ENCODE peak calls at places on chromosomes 3 and 15, in ten cellular contexts. T is AG04450; D is stomach; Y is neuronal stem cell; O is right atrium auricular region; S is left ventricle myocardium inferior; B is right cardiac atrium; A is CD4-positive, alpha-beta memory T cell; G is body of pancreas; X is GM23248. I is an unnamed sample.

GRCh38 chr3:72661115-72661457 is 187.2 kb downstream of the SHQ1 start:
- DNase-seq in O (peak), B (peak), G (peak), D (peak), S (peak), A (no peak), X (peak), Y (no peak), T (peak), I (no peak)

GRCh38 chr15:48647963-48648362 is 2.5 kb upstream of the FBN1 start:
- DNase-seq in Y (no peak), B (no peak), D (no peak), X (peak), O (no peak), T (no peak), A (no peak), S (no peak), G (no peak), I (no peak)

GRCh38 chr15:72338617-72339321 is 18.8 kb upstream of the CELF6 start:
- DNase-seq in X (peak), O (peak), T (peak), S (no peak), D (no peak), Y (no peak), G (no peak), A (no peak), B (peak), I (no peak)

GRCh38 chr3:64686446-64686908 is 1.3 kb downstream of the ADAMTS9 start:
- DNase-seq in O (peak), T (no peak), G (peak), X (peak), Y (peak), D (peak), A (no peak), S (no peak), B (no peak), I (no peak)

GRCh38 chr15:58203537-58203936 is 65.4 kb downstream of the AQP9 start:
- DNase-seq in B (no peak), G (no peak), A (no peak), D (no peak), S (no peak), X (peak), T (peak), Y (no peak), O (no peak), I (no peak)

GRCh38 chr3:851098-851790 is 241.6 kb upstream of the CNTN6 start:
- DNase-seq in T (no peak), D (no peak), X (no peak), O (no peak), B (no peak), S (no peak), A (no peak), Y (no peak), G (no peak), I (no peak)

GRCh38 chr15:50355980-50356379 is 982 bp upstream of the GABPB1 start:
- DNase-seq in T (no peak), Y (no peak), D (no peak), G (no peak), X (peak), A (no peak), O (no peak), S (no peak), B (no peak), I (no peak)

GRCh38 chr15:78076231-78077052 is 1.1 kb downstream of the TBC1D2B start:
- DNase-seq in D (no peak), S (no peak), T (no peak), X (peak), B (no peak), A (no peak), G (no peak), O (no peak), Y (no peak), I (no peak)

GRCh38 chr3:33046521-33046920 is 50.4 kb downstream of the GLB1 start:
- DNase-seq in G (no peak), A (no peak), D (no peak), S (no peak), Y (no peak), T (no peak), O (no peak), B (no peak), X (no peak), I (no peak)

GRCh38 chr3:185779461-185779860 is 45.4 kb downstream of the IGF2BP2 start:
- DNase-seq in G (no peak), T (no peak), A (no peak), X (no peak), B (no peak), S (no peak), D (no peak), O (no peak), Y (no peak), I (no peak)

GRCh38 chr3:112640864-112641751 is at the start of gene CCDC80:
- DNase-seq in D (no peak), G (no peak), T (peak), A (no peak), S (no peak), O (no peak), Y (no peak), X (peak), B (no peak), I (no peak)

GRCh38 chr3:61574854-61575253 is 13.5 kb downstream of the PTPRG start:
- DNase-seq in G (no peak), B (peak), X (peak), S (no peak), Y (no peak), O (no peak), T (peak), A (no peak), D (no peak), I (no peak)

GRCh38 chr3:183626877-183627594 is 8.4 kb upstream of the KLHL24 start:
- DNase-seq in D (no peak), G (no peak), Y (no peak), B (peak), X (no peak), A (no peak), S (peak), T (no peak), O (peak), I (no peak)

GRCh38 chr15:69081310-69082004 is 67.0 kb downstream of the NOX5 start:
- DNase-seq in B (peak), D (no peak), G (peak), T (no peak), Y (no peak), A (no peak), O (peak), X (peak), S (peak), I (no peak)

GRCh38 chr3:11212784-11213183 is 58.5 kb downstream of the HRH1 start:
- DNase-seq in B (no peak), D (no peak), S (no peak), Y (no peak), O (no peak), G (no peak), T (no peak), A (no peak), X (no peak), I (no peak)

GRCh38 chr3:73451276-73451973 is 173.3 kb downstream of the PDZRN3 start:
- DNase-seq in Y (no peak), O (no peak), B (no peak), D (peak), S (no peak), T (no peak), G (no peak), X (no peak), A (no peak), I (no peak)

GRCh38 chr15:89654847-89655805 is at the start of gene KIF7:
- DNase-seq in B (no peak), T (no peak), A (no peak), X (peak), S (no peak), D (peak), O (no peak), G (peak), Y (peak), I (no peak)

GRCh38 chr3:76827647-76828273 is 212.1 kb upstream of the ROBO2 start:
- DNase-seq in A (no peak), Y (no peak), X (no peak), G (no peak), B (no peak), O (no peak), D (no peak), T (no peak), S (no peak), I (no peak)

GRCh38 chr15:64149424-64150235 is 1.9 kb upstream of the SNX22 start:
- DNase-seq in O (no peak), G (no peak), X (no peak), S (no peak), A (no peak), B (no peak), D (no peak), T (no peak), Y (no peak), I (no peak)

GRCh38 chr15:25859838-25860645 is 3.1 kb downstream of the ATP10A start:
- DNase-seq in B (no peak), T (no peak), X (peak), S (no peak), Y (no peak), D (peak), G (peak), A (peak), O (no peak), I (no peak)

GRCh38 chr3:12468757-12469156 is 15.5 kb upstream of the TSEN2 start:
- DNase-seq in B (no peak), A (no peak), G (no peak), D (no peak), T (no peak), O (no peak), Y (no peak), S (no peak), X (no peak), I (no peak)

GRCh38 chr15:92377083-92377789 is 16.4 kb upstream of the ST8SIA2 start:
- DNase-seq in S (peak), A (no peak), O (no peak), B (no peak), X (peak), T (no peak), G (no peak), D (no peak), Y (no peak), I (no peak)

GRCh38 chr3:160097478-160097877 is 108.8 kb downstream of the IL12A start:
- DNase-seq in X (no peak), G (no peak), D (no peak), B (no peak), S (no peak), Y (no peak), T (no peak), O (no peak), A (no peak), I (no peak)

GRCh38 chr3:8499181-8499611 is 2.4 kb upstream of the LMCD1 start:
- DNase-seq in S (no peak), B (no peak), T (no peak), O (no peak), A (no peak), X (no peak), D (peak), G (peak), Y (peak), I (no peak)

GRCh38 chr15:51726302-51727073 is 11.0 kb downstream of the LYSMD2 start:
- DNase-seq in G (peak), S (peak), Y (peak), A (no peak), D (no peak), O (peak), X (peak), B (peak), T (peak), I (no peak)

GRCh38 chr3:153209596-153209995 is 47.6 kb downstream of the RAP2B start:
- DNase-seq in T (no peak), D (no peak), G (no peak), X (peak), O (no peak), Y (no peak), B (peak), A (no peak), S (peak), I (no peak)

GRCh38 chr15:43958894-43959330 is 132.1 kb downstream of the WDR76 start:
- DNase-seq in T (peak), X (peak), B (no peak), Y (no peak), D (no peak), G (no peak), O (no peak), S (no peak), A (no peak), I (no peak)

GRCh38 chr15:95368211-95368610 is 962.3 kb upstream of the NR2F2 start:
- DNase-seq in A (no peak), X (no peak), Y (no peak), G (no peak), B (no peak), O (no peak), D (no peak), S (no peak), T (no peak), I (no peak)

GRCh38 chr15:72227192-72227586 is 3.8 kb downstream of the PKM start:
- DNase-seq in D (no peak), G (no peak), S (no peak), Y (no peak), A (peak), O (no peak), B (peak), T (no peak), X (peak), I (no peak)

GRCh38 chr3:66860771-66861170 is 137.3 kb upstream of the KBTBD8 start:
- DNase-seq in B (no peak), A (no peak), Y (no peak), D (no peak), X (no peak), O (no peak), G (no peak), S (no peak), T (no peak), I (no peak)

GRCh38 chr15:42121667-42122066 is 27.3 kb upstream of the PLA2G4D start:
- DNase-seq in X (no peak), G (no peak), D (peak), T (no peak), O (no peak), Y (no peak), S (no peak), B (no peak), A (no peak), I (no peak)

GRCh38 chr15:42123546-42123945 is 29.2 kb upstream of the PLA2G4D start:
- DNase-seq in A (no peak), T (no peak), B (no peak), G (no peak), Y (no peak), S (no peak), O (peak), X (no peak), D (no peak), I (no peak)

GRCh38 chr15:42118650-42119531 is 24.5 kb upstream of the PLA2G4D start:
- DNase-seq in G (peak), B (no peak), D (peak), O (no peak), T (no peak), X (peak), Y (no peak), S (no peak), A (no peak), I (no peak)

GRCh38 chr15:42120285-42120684 is 25.9 kb upstream of the PLA2G4D start:
- DNase-seq in O (no peak), A (no peak), B (no peak), Y (no peak), G (no peak), D (no peak), X (no peak), T (no peak), S (no peak), I (no peak)

DNA sequence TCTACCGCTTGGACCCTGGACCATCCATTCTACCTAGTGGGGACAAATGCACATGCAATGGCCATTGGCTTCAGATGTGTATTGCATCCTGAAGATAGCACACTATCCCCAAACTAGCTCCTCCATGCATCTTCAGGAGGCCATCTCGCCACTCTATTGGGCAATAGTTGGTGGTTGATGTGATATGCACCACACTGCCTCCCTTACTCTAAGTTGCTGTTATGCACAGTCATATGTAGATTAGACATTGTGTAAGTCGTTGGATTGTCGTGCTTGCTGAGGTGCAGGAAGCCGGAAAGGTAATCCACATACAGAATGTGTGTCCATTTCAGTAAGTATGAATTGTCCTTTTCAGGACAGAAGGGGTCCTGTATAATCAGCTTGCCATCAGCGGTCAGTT is 26.7 kb upstream of the PLA2G4D start:
- DNase-seq in T (no peak), X (no peak), G (no peak), B (no peak), S (no peak), D (no peak), Y (no peak), O (no peak), A (no peak), I (no peak)
- H3K27ac ChIP-seq in T (no peak), X (no peak), G (no peak), B (no peak), S (no peak), D (no peak), Y (no peak), O (no peak), A (no peak), I (no peak)

GRCh38 chr15:39583586-39584265 is 2.8 kb downstream of the THBS1 start:
- DNase-seq in G (no peak), Y (no peak), D (no peak), O (no peak), A (no peak), T (no peak), X (peak), S (no peak), B (no peak), I (no peak)
- H3K27ac ChIP-seq in G (no peak), Y (no peak), D (peak), O (peak), A (no peak), T (peak), X (peak), S (peak), B (no peak), I (no peak)

DNA sequence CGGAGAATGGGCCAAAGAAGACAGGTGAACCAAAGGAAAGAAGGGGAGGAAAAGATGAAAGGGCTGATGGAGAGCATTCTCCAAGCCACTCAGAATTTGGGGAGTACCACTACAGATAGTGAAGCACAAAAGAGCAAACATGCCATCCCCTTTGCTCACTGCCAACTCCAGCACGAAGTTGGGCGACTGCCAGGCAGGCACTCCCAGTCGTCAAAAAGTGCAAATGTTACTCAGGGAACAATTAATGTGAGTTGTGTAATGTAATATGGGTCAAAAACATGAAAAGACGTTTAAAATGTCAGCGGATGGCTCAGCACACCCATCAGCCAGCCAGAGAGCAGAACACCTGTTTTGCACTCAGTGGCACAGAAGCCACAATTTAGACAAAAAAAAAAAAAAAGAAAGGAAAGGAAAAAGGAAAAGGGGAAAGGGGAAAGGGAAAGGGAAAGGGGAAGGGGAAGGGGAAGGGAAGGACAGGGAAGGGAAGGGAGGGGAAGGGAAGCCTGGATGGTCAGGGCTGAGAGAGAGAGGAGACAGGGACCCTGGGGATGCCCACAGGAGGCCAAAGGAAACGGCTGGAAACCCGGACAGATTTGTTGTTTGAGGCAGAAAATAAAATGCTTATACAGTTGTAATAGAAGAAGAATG is 82.7 kb downstream of the COL8A1 start:
- DNase-seq in O (no peak), S (peak), T (no peak), B (peak), D (no peak), A (no peak), Y (no peak), X (peak), G (peak), I (no peak)
- H3K27ac ChIP-seq in O (no peak), S (no peak), T (no peak), B (no peak), D (no peak), A (no peak), Y (no peak), X (no peak), G (no peak), I (no peak)

DNA sequence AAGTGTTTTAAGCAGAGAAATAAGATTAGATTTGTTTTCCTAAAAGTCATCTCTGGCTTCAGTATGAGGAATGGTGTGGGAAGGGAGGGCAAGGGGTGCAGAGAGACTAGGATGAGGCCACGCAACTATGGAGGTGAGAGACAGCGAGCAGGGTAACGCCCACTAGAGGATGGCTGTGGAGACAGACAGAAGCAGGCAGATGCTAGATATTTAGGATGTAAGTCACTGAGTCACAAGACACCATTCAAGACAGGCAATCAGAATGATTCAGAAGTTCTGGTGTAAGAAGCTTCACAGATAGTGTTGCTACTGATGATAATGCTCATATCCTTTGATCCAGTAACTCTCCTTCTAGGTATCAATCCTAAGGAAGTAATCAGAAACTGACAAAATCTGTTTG is 19.1 kb downstream of the HSPBAP1 start:
- DNase-seq in B (no peak), A (no peak), S (no peak), T (no peak), G (no peak), X (peak), O (no peak), D (no peak), Y (no peak), I (no peak)
- H3K27ac ChIP-seq in B (no peak), A (no peak), S (no peak), T (no peak), G (peak), X (no peak), O (no peak), D (no peak), Y (no peak), I (no peak)

DNA sequence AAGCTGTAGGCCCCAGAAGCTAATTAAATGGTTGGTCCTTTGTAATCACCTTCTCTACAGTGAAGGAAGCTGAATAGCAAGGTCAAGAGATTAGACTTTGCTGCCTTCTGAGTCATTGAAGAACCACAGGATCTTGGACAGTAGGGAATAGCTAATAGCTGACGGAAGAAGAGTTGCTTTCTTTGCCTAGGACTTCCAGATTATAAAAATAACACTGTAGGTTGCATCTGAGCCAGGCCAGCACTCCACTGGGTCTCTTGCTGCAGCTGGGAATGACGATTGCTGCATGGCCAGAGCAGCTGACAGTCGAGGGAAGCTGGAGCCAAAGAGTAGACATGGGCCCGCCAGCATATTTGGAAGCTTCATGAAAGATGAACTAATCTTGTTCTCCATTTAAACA is 81.5 kb upstream of the KCNMB2 start:
- DNase-seq in A (no peak), T (no peak), S (peak), O (peak), Y (no peak), D (no peak), X (peak), G (peak), B (peak), I (no peak)
- H3K27ac ChIP-seq in A (no peak), T (no peak), S (peak), O (peak), Y (no peak), D (no peak), X (no peak), G (no peak), B (no peak), I (no peak)

DNA sequence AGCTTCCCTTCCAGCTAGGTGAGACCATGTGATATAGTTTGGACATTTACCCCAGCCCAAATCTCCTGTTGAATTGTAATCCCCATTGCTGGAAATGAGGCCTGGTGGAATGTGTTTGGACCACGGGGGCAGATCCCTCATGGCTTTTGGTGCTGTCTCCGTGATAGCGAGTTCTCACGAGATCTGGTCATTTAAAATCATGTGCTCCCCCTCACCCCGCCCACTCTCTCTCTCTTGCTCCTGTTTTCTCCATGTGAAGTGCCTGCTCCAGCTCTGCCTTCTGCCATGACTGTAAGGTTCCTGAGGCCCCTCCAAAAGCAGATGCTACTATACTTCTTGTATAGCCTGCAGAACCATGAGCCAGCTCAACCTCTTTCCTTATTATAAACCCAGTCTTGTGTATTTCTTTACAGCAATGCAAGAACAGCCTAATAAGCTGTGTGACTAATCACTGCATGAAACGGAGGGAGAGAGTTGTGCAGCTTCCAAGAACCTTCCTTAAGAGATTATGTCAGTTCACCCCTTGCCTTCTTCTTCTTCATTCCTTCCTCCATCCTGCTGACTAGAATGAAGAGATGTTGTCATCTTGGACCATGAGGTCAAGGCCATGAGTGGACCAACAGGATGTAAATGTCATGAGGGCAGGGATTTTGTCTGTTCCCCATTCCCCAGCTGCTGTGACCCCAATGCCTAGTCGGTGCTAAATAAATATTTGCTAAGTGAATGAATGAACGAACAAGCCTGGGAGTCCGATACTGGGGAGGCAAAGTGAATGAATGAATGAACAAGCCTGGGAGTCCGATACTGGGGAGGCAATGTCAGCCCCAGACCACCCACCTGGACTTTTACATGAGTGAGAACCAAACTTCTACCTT is 90.9 kb downstream of the CPN2 start:
- DNase-seq in O (peak), G (no peak), A (no peak), B (no peak), D (peak), X (peak), Y (no peak), S (no peak), T (no peak), I (no peak)
- H3K27ac ChIP-seq in O (no peak), G (no peak), A (no peak), B (no peak), D (no peak), X (no peak), Y (no peak), S (no peak), T (no peak), I (no peak)